ENCODE peak calls at places on chromosomes 5 and 9, in nine cellular contexts. B is endodermal cell; Y is fibroblast of lung; V is substantia nigra; L is CD8-positive, alpha-beta memory T cell; E is adrenal gland; W is heart left ventricle; K is foreskin keratinocyte; U is cardiac muscle cell. X is an unnamed sample.

GRCh38 chr5:175749591-175749990 is 91.7 kb downstream of the HRH2 start:
- DNase-seq in V (no peak), E (peak; percentile 33), Y (no peak), B (no peak), W (no peak), K (peak; percentile 69), U (no peak), L (no peak), X (no peak)

GRCh38 chr5:132819468-132819867 is 6.4 kb downstream of the SOWAHA start:
- DNase-seq in K (no peak), L (no peak), Y (no peak), B (no peak), V (no peak), W (no peak), U (no peak), E (no peak), X (peak; percentile 59)

GRCh38 chr9:128382261-128382660 is 11.1 kb downstream of the URM1 start:
- DNase-seq in L (no peak), Y (peak; percentile 47), B (no peak), V (peak; percentile 55), W (no peak), U (no peak), E (no peak), K (no peak), X (peak; percentile 40)

GRCh38 chr5:143581148-143581547 is 177.7 kb upstream of the NR3C1 start:
- DNase-seq in Y (no peak), L (no peak), K (no peak), E (no peak), U (no peak), V (no peak), W (no peak), B (no peak), X (no peak)

GRCh38 chr9:135959814-135960213 is 1.4 kb downstream of the UBAC1 start:
- DNase-seq in E (no peak), K (peak; percentile 11), V (no peak), Y (no peak), U (no peak), B (no peak), L (no peak), W (no peak), X (no peak)

GRCh38 chr5:132427285-132428146 is 58.0 kb downstream of the SLC22A5 start:
- DNase-seq in W (peak; percentile 67), K (peak; percentile 53), B (peak; percentile 77), U (no peak), E (peak; percentile 34), V (no peak), L (peak; percentile 53), Y (no peak), X (no peak)

GRCh38 chr5:163339148-163339547 is 98.2 kb upstream of the CCNG1 start:
- DNase-seq in V (no peak), Y (no peak), U (no peak), E (no peak), B (no peak), L (no peak), K (no peak), W (no peak), X (no peak)

GRCh38 chr9:82031538-82032280 is 43.1 kb downstream of the SPATA31D1 start:
- DNase-seq in K (peak; percentile 80), U (peak; percentile 92), Y (peak; percentile 73), B (peak; percentile 69), E (peak; percentile 89), W (peak; percentile 49), V (peak; percentile 23), L (no peak), X (peak; percentile 2)

GRCh38 chr9:124779368-124780059 is 2.6 kb downstream of the OLFML2A start:
- DNase-seq in E (peak; percentile 18), B (peak; percentile 94), U (peak; percentile 80), K (peak; percentile 91), V (no peak), L (no peak), W (no peak), Y (peak; percentile 96), X (no peak)

GRCh38 chr5:17189381-17190036 is 27.9 kb upstream of the BASP1 start:
- DNase-seq in K (peak; percentile 60), Y (peak; percentile 88), E (peak; percentile 71), V (peak; percentile 30), L (peak; percentile 10), B (peak; percentile 95), W (peak; percentile 83), U (peak; percentile 89), X (peak; percentile 25)

GRCh38 chr5:126651013-126651577 is 50.3 kb downstream of the PHAX start:
- DNase-seq in E (no peak), L (no peak), B (no peak), W (no peak), U (no peak), V (no peak), Y (no peak), K (no peak), X (no peak)

GRCh38 chr5:126650463-126650862 is 49.7 kb downstream of the PHAX start:
- DNase-seq in K (no peak), Y (no peak), V (no peak), U (no peak), E (no peak), L (no peak), B (no peak), W (no peak), X (no peak)

GRCh38 chr5:126645132-126645531 is 44.4 kb downstream of the PHAX start:
- DNase-seq in W (no peak), Y (no peak), E (no peak), U (no peak), V (no peak), L (no peak), B (no peak), K (no peak), X (no peak)

GRCh38 chr5:126647071-126647470 is 46.3 kb downstream of the PHAX start:
- DNase-seq in Y (no peak), B (no peak), E (no peak), K (no peak), L (no peak), W (no peak), V (no peak), U (no peak), X (no peak)

DNA sequence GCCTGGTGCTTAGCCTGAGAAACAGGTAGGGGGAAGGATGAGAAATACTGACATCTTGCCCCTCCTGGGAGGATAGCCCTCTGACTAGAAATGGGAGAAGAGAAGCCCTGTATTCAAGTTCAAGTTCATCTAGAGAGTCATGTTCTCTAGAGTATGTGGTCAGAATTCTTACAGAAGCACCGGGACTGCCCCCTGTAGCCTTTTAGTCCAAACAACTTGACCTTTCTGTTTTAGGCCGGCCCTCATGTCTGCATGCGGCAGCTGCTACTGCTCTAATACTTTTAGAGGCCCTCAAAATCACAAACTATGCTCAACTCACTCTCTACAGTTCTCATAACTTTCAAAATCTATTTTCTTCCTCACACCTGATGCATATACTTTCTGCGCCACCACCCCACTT is 47.7 kb downstream of the PHAX start:
- DNase-seq in E (no peak), L (no peak), B (no peak), W (no peak), K (no peak), V (no peak), Y (no peak), U (no peak), X (no peak)
- H3K27ac ChIP-seq in E (no peak overlapping the region), L (no peak overlapping the region), B (no peak overlapping the region), W (no peak overlapping the region), K (no peak overlapping the region), V (no peak overlapping the region), Y (no peak overlapping the region), U (no peak overlapping the region), X (no peak overlapping the region)

DNA sequence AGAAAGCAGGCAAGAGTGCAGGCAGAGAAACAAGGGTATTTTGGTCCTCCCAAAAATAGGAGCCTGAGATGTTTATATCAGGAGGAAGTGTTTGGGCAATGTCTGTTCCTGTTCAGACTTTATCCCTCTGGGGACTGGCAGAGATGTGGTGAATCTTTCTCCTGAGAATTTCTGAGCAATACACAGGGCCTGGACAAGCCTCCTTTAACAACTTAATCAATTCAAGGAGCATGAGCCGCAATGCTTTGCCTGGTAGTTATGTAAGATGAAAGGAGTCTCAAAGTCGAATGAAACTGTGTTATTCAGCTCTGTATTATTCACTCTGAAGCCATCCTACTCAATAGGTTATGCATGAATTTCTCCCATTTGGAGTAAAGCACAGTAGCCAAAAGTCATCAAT is 365.6 kb downstream of the MAN2A1 start:
- DNase-seq in L (no peak), U (no peak), E (no peak), V (peak; percentile 15), B (no peak), Y (peak; percentile 3), W (no peak), K (peak; percentile 79), X (no peak)
- H3K27ac ChIP-seq in L (no peak overlapping the region), U (no peak overlapping the region), E (no peak overlapping the region), V (no peak overlapping the region), B (no peak overlapping the region), Y (no peak overlapping the region), W (no peak overlapping the region), K (no peak overlapping the region), X (no peak overlapping the region)

DNA sequence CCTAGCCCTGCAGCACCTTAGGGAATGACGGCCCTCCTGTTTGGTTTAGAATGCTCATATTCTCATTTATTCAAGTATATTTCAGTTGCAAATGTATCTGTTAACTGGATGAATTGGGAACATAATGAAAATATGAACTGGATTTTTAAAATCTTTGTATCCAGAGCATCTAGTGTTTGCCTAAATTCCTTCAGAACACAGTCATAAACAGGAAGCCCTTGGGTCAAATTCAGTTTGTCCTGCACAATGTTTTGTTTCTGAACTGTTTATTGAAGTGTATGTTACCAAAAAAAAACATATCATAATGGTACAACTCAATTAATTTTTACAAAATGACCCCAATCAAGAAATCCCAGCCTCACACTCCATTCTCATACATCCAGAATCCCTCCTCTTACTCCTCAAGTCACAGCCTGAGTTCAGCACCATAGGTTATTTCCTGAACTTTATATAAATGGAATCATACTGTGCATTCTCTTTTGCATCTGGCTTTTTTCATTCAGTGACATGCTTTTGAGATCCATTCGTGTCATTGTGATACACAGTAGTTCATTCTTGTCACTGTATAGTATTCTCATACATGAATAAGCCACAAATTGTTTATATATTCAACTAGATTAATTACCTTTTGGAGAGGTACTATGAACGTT is 1.7 kb upstream of the ASPN start:
- DNase-seq in U (peak; percentile 16), V (no peak), K (no peak), B (no peak), W (no peak), Y (peak; percentile 43), E (no peak), L (no peak), X (no peak)
- H3K27ac ChIP-seq in U (no peak overlapping the region), V (no peak overlapping the region), K (no peak overlapping the region), B (no peak overlapping the region), W (peak overlapping the region; percentile 80), Y (no peak overlapping the region), E (peak overlapping the region; percentile 8), L (no peak overlapping the region), X (no peak overlapping the region)

DNA sequence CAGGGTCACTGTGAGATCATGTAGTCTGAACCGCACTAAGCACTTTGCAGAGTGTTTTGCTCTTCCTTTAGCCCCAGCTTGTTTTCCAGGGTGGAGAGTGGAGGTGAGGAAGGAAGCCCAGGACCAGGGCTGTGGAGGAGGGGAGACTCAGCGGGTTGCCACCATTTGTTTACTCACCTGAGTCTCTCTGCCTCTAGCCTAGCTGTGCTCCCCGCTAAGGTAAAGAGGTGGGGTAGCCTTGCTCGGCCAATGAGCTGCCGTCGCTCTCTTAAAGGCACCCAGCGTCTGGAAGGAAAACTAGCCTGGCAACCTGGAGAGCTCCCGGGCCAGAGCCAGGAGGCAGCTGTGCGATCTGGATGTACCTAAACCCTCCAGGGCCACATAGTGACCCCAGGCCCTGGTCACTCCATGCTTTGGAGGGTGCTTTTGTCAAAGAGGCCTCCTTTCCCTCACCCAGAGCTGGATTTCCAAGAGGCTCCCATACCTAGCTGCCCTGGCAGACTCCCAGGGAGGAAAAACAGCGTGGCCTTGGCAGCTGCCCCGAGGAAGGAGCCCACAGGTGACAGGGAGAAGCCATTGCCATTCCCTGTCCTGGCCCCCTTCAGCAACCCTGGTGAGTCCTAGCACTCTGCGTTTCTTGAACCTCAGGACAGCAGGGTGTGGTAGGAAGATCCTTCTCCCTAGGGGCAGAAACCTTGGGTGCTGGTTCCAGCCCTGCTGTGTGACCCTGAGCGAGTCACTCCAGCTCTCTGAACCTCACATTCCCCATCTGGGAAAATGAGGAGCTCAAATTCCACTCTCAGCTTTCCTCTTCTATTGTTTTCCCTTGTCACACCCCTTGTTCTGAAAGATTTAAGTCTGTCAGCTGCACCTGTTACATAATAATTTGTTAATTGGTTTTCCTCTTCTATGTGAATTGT is 42.4 kb upstream of the LARP1 start:
- DNase-seq in Y (no peak), U (no peak), B (peak; percentile 96), K (peak; percentile 45), L (no peak), W (no peak), V (no peak), E (no peak), X (no peak)
- H3K27ac ChIP-seq in Y (no peak overlapping the region), U (no peak overlapping the region), B (no peak overlapping the region), K (no peak overlapping the region), L (no peak overlapping the region), W (no peak overlapping the region), V (no peak overlapping the region), E (peak overlapping the region; percentile 70), X (no peak overlapping the region)

X was measured in caudate nucleus.